ENCODE peak calls at places on chromosome 10, in eight cellular contexts. C is HepG2, D is pancreas, G is transverse colon, O is brain microvascular endothelial cell, S is Panc1, I is sigmoid colon, U is GM12878. F is an unnamed sample.

GRCh38 chr10:43216931-43217562 is 49.8 kb downstream of the RASGEF1A start:
- DNase-seq in C (no peak), U (no peak), D (no peak), S (no peak), G (no peak), I (no peak), O (no peak), F (no peak)

GRCh38 chr10:127948791-127949190 is 41.9 kb downstream of the PTPRE start:
- DNase-seq in G (no peak), S (no peak), D (no peak), U (no peak), C (no peak), O (no peak), I (no peak), F (no peak)

GRCh38 chr10:69345402-69345801 is 67.1 kb downstream of the HK1 start:
- DNase-seq in U (no peak), G (no peak), O (no peak), S (no peak), D (peak), C (no peak), I (no peak), F (no peak)

GRCh38 chr10:110363572-110364411 is 59.1 kb upstream of the SMNDC1 start:
- DNase-seq in U (no peak), D (no peak), I (no peak), O (no peak), C (no peak), S (no peak), G (peak), F (no peak)

GRCh38 chr10:73909716-73910115 is 1.2 kb upstream of the PLAU start:
- DNase-seq in C (no peak), I (no peak), U (no peak), D (no peak), S (no peak), G (no peak), O (no peak), F (no peak)

GRCh38 chr10:7117806-7118674 is 292.8 kb downstream of the SFMBT2 start:
- DNase-seq in I (no peak), O (no peak), C (no peak), G (no peak), S (no peak), U (no peak), D (no peak), F (no peak)

GRCh38 chr10:32943854-32944661 is 14.0 kb downstream of the ITGB1 start:
- DNase-seq in D (no peak), C (peak), O (no peak), U (no peak), I (peak), G (peak), S (no peak), F (no peak)

GRCh38 chr10:90133606-90134005 is 432.2 kb downstream of the KIF20B start:
- DNase-seq in C (no peak), G (no peak), S (no peak), I (no peak), O (no peak), U (no peak), D (no peak), F (no peak)

GRCh38 chr10:30284860-30285594 is 64.1 kb downstream of the MTPAP start:
- DNase-seq in C (no peak), D (no peak), G (no peak), I (no peak), U (peak), S (no peak), O (peak), F (no peak)

GRCh38 chr10:36559990-36560389 is 565.4 kb upstream of the ANKRD30A start:
- DNase-seq in O (no peak), S (no peak), D (no peak), G (no peak), C (no peak), I (no peak), U (no peak), F (no peak)

GRCh38 chr10:122474145-122474739 is 12.9 kb downstream of the HTRA1 start:
- DNase-seq in D (no peak), U (no peak), S (no peak), I (no peak), O (peak), G (no peak), C (no peak), F (no peak)

GRCh38 chr10:30459283-30459682 is 25.3 kb downstream of the MAP3K8 start:
- DNase-seq in G (peak), C (no peak), S (no peak), O (peak), D (no peak), I (peak), U (no peak), F (no peak)

GRCh38 chr10:121024905-121025584 is 173.9 kb downstream of the WDR11 start:
- DNase-seq in D (no peak), G (no peak), U (no peak), S (no peak), C (no peak), O (no peak), I (peak), F (no peak)

GRCh38 chr10:75097666-75098285 is 13.7 kb upstream of the SAMD8 start:
- DNase-seq in C (peak), S (no peak), I (no peak), U (no peak), G (no peak), D (no peak), O (peak), F (no peak)

GRCh38 chr10:44801383-44802327 is 109.5 kb upstream of the TMEM72 start:
- DNase-seq in U (no peak), G (peak), S (no peak), C (peak), I (peak), D (peak), O (peak), F (peak)

GRCh38 chr10:86649471-86650150 is 4.7 kb upstream of the OPN4 start:
- DNase-seq in S (no peak), U (no peak), D (no peak), I (peak), G (no peak), O (no peak), C (no peak), F (no peak)

GRCh38 chr10:69180525-69181204 is 631 bp downstream of the SUPV3L1 start:
- DNase-seq in U (no peak), D (no peak), S (no peak), G (no peak), I (no peak), C (no peak), O (peak), F (no peak)

GRCh38 chr10:27584302-27584701 is 80.2 kb downstream of the RAB18 start:
- DNase-seq in I (no peak), S (no peak), U (no peak), O (no peak), D (no peak), G (no peak), C (no peak), F (no peak)

GRCh38 chr10:46526682-46527038 is 29.8 kb downstream of the GPRIN2 start:
- DNase-seq in U (no peak), O (no peak), D (no peak), S (no peak), G (peak), C (no peak), I (peak), F (no peak)

GRCh38 chr10:129949411-129950335 is 14.4 kb downstream of the EBF3 start:
- DNase-seq in D (no peak), O (no peak), S (no peak), I (peak), G (no peak), C (no peak), U (no peak), F (no peak)

GRCh38 chr10:95183451-95184230 is 10.4 kb upstream of the ACSM6 start:
- DNase-seq in O (peak), I (peak), G (peak), S (no peak), U (peak), D (peak), C (no peak), F (peak)

GRCh38 chr10:126536148-126536547 is 134.3 kb downstream of the C10orf90 start:
- DNase-seq in U (no peak), D (no peak), I (no peak), O (peak), C (no peak), S (no peak), G (no peak), F (no peak)

GRCh38 chr10:96417432-96417831 is 58.6 kb upstream of the OPALIN start:
- DNase-seq in S (no peak), C (peak), G (no peak), D (no peak), O (no peak), U (no peak), I (no peak), F (no peak)

GRCh38 chr10:69449841-69450240 is 1.4 kb upstream of the TSPAN15 start:
- DNase-seq in G (peak), I (peak), S (peak), C (peak), O (peak), U (no peak), D (peak), F (no peak)

GRCh38 chr10:43407148-43407575 is 1.8 kb downstream of the HNRNPF start:
- DNase-seq in C (no peak), I (peak), D (peak), O (peak), S (no peak), G (peak), U (no peak), F (no peak)

GRCh38 chr10:75281980-75282379 is 46.2 kb upstream of the COMTD1 start:
- DNase-seq in O (no peak), I (peak), C (peak), S (no peak), U (no peak), G (no peak), D (no peak), F (no peak)

GRCh38 chr10:18666810-18667209 is 7.6 kb downstream of the ARL5B start:
- DNase-seq in D (no peak), G (no peak), I (no peak), U (no peak), C (peak), O (no peak), S (no peak), F (no peak)

GRCh38 chr10:4663162-4663992 is 162.6 kb upstream of the AKR1E2 start:
- DNase-seq in U (peak), I (peak), C (peak), O (peak), G (peak), S (peak), D (peak), F (peak)

GRCh38 chr10:63977329-63977923 is 456.2 kb downstream of the REEP3 start:
- DNase-seq in U (no peak), C (peak), G (peak), S (peak), D (no peak), O (peak), I (no peak), F (no peak)

GRCh38 chr10:43981232-43981631 is 332.6 kb upstream of the ZNF32 start:
- DNase-seq in C (no peak), O (peak), D (no peak), I (no peak), U (no peak), S (no peak), G (no peak), F (no peak)

GRCh38 chr10:12048547-12048946 is 5.9 kb upstream of the UPF2 start:
- DNase-seq in G (no peak), U (peak), D (no peak), C (no peak), S (no peak), O (no peak), I (no peak), F (no peak)

GRCh38 chr10:82358486-82359097 is 483.6 kb downstream of the NRG3 start:
- DNase-seq in O (no peak), G (no peak), I (no peak), D (no peak), C (no peak), S (peak), U (no peak), F (no peak)

GRCh38 chr10:102648889-102649752 is 4.8 kb downstream of the TRIM8 start:
- DNase-seq in S (no peak), I (no peak), O (no peak), D (no peak), U (no peak), G (no peak), C (no peak), F (no peak)

GRCh38 chr10:118163227-118163626 is 116.5 kb upstream of the RAB11FIP2 start:
- DNase-seq in D (no peak), U (no peak), O (no peak), C (no peak), I (no peak), G (no peak), S (no peak), F (no peak)

GRCh38 chr10:92678196-92678595 is 11.6 kb upstream of the HHEX start:
- DNase-seq in S (no peak), U (no peak), D (no peak), I (no peak), O (no peak), G (no peak), C (no peak), F (no peak)

GRCh38 chr10:11489591-11489990 is 121.9 kb downstream of the USP6NL start:
- DNase-seq in G (no peak), S (no peak), I (no peak), U (no peak), D (no peak), C (no peak), O (no peak), F (no peak)

DNA sequence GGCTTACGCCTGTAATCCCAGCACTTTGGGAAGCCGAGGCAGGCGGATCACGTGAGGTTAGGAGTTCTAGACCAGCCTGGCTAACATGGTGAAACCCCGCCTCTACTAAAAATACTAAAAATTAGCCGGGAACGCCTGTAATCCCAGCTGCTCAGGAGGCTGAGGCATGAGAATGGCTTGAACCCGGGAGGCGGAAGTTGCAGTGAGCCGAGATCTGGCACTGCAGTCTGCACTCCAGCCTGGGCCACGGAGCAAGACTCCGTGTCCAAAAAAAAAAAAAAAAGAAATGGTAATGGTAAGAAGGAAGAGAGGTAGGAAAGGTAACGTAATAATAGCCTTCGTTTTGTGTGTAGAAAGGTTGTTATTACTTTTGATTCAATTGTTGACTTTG is 1.2 kb downstream of the HSPA14 start:
- DNase-seq in G (peak), I (no peak), C (no peak), D (no peak), O (peak), U (no peak), S (no peak), F (no peak)
- H3K27ac ChIP-seq in G (peak), I (peak), C (peak), D (peak), O (peak), U (peak), S (peak), F (no peak)

DNA sequence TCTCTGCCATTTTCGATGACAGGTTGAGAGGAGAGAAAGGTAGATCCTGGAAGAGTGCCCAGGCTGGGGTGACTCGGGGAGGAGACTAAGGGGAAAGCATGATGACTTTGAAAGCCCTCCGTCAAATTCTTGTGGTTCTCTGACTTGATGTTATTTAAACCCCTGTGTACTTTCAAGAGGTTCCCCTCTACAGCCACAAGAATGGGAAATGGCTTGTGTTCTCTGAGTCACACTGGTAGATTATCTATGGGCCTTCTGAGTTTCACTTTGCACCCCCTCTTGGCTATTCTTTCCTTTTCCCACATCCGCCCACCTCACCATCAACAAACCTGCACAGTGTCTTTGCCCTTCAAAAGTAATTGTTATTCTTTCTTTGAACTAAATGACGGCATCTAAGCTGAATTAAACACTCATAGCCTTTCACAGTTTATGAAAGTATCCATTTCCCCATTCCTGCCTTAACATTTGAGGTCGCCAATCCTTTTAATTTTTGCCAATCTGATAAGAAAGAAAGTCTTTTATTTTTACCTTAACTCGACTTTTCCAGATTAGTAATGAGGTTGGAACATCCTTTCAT is 24.1 kb downstream of the PRF1 start:
- DNase-seq in D (no peak), O (peak), I (peak), G (peak), S (no peak), C (peak), U (peak), F (peak)
- H3K4me3 ChIP-seq in D (no peak), O (no peak), I (no peak), G (no peak), S (no peak), C (no peak), U (peak), F (no peak)

DNA sequence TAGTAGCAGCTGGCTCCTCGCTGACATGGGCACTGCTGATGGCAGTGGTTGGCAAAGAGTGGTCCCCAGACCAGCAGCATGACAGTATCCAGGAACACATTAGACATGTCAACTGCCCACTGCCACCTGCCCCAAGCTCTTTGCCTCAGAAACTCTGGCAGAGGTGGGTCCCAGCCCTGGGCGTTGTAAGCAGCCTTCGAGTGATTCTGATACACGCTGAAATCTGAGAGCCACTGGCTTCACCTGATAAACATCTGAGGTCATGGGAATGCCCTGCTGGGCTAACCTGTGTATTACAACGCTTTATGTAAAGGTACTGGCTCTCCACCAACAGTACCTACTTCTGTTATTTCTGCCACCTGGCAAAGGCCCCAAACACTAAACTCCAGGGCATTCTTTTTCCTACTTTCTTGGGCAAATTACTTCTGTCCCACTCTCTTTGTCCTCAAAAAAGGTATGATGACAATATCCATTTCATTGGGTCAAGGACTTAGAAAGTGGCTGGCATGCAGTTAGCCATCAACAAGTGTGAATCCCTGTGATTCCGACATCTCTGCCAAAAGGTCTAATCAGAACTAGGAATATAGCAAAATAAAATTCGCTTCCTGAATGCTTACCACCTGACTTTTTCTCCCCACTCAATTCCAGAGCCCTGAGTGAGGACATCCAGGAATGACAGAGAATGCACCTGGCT is 9.2 kb downstream of the SGMS1 start:
- DNase-seq in I (no peak), S (no peak), C (peak), O (no peak), D (no peak), G (no peak), U (no peak), F (no peak)
- TF ChIP-seq CTCF in I (no peak), S (peak), C (peak), O (peak), D (no peak), G (peak), U (no peak), F (peak)

GRCh38 chr10:111993321-111993720 is 190.2 kb downstream of the GPAM start:
- DNase-seq in O (no peak), I (no peak), G (no peak), U (no peak), S (no peak), D (no peak), C (no peak), F (no peak)
- H3K27ac ChIP-seq in O (no peak), I (no peak), G (no peak), U (no peak), S (no peak), D (no peak), C (no peak), F (no peak)

GRCh38 chr10:34092891-34093290 is 722.2 kb downstream of the PARD3 start:
- DNase-seq in G (no peak), I (no peak), O (no peak), S (no peak), U (no peak), D (no peak), C (no peak), F (no peak)
- H3K4me3 ChIP-seq in G (no peak), I (no peak), O (no peak), S (no peak), U (no peak), D (no peak), C (no peak), F (no peak)

GRCh38 chr10:103854687-103855423 is 521 bp downstream of the SH3PXD2A start:
- DNase-seq in G (peak), D (no peak), S (no peak), I (peak), U (no peak), C (no peak), O (no peak), F (no peak)

GRCh38 chr10:103855424-103855823 is at the start of gene SH3PXD2A:
- DNase-seq in G (peak), C (peak), U (no peak), S (no peak), D (peak), O (no peak), I (peak), F (no peak)

GRCh38 chr10:103853428-103854264 is 1.7 kb downstream of the SH3PXD2A start:
- DNase-seq in O (no peak), S (no peak), I (peak), C (peak), G (peak), D (no peak), U (no peak), F (no peak)

GRCh38 chr10:103852856-103853255 is 2.5 kb downstream of the SH3PXD2A start:
- DNase-seq in S (no peak), D (no peak), O (no peak), I (peak), U (no peak), G (no peak), C (no peak), F (no peak)

GRCh38 chr10:103854265-103854686 is 1.1 kb downstream of the SH3PXD2A start:
- DNase-seq in O (no peak), S (no peak), C (peak), G (peak), D (no peak), U (no peak), I (no peak), F (no peak)
- TF ChIP-seq CTCF in O (peak), S (no peak), C (no peak), G (no peak), D (no peak), U (no peak), I (no peak), F (peak)